ENCODE peak calls at places on chromosomes 5 and 9, in five cellular contexts. A, D, M, J and W are unnamed samples.
A peak's percentile ranks its signal among the peaks of the same experiment; 100 is the strongest.

GRCh38 chr5:93621340-93621872 is 38.4 kb downstream of the NR2F1 start:
- DNase-seq in A (peak; percentile 7), D (no peak), M (peak; percentile 93), J (no peak), W (no peak)

GRCh38 chr9:6759114-6759977 is 1.6 kb downstream of the KDM4C start:
- DNase-seq in A (peak; percentile 48), D (no peak), M (no peak), J (peak; percentile 63), W (peak; percentile 44)

GRCh38 chr5:4862500-4862899 is 277.6 kb upstream of the ADAMTS16 start:
- DNase-seq in A (no peak), D (no peak), M (peak; percentile 38), J (no peak), W (no peak)

GRCh38 chr5:172731286-172732073 is 39.5 kb downstream of the DUSP1 start:
- DNase-seq in A (no peak), D (no peak), M (no peak), J (no peak), W (no peak)

GRCh38 chr5:150070821-150071220 is 15.5 kb downstream of the CSF1R start:
- DNase-seq in A (no peak), D (no peak), M (no peak), J (no peak), W (no peak)

GRCh38 chr5:33701251-33701650 is 190.5 kb downstream of the ADAMTS12 start:
- DNase-seq in A (no peak), D (no peak), M (no peak), J (no peak), W (no peak)

GRCh38 chr9:89664896-89665329 is 60.1 kb downstream of the GADD45G start:
- DNase-seq in A (no peak), D (no peak), M (no peak), J (no peak), W (no peak)

GRCh38 chr5:174563899-174564298 is 160.5 kb upstream of the MSX2 start:
- DNase-seq in A (no peak), D (no peak), M (no peak), J (no peak), W (no peak)

GRCh38 chr9:127583605-127584053 is 28.4 kb upstream of the STXBP1 start:
- DNase-seq in A (no peak), D (no peak), M (no peak), J (no peak), W (no peak)

GRCh38 chr9:75979362-75979761 is 88.9 kb downstream of the PCSK5 start:
- DNase-seq in A (peak; percentile 12), D (no peak), M (no peak), J (no peak), W (no peak)

GRCh38 chr9:114499528-114499927 is 5.7 kb downstream of the WHRN start:
- DNase-seq in A (no peak), D (no peak), M (no peak), J (no peak), W (no peak)

GRCh38 chr9:18474778-18475177 is 825 bp downstream of the ADAMTSL1 start:
- DNase-seq in A (no peak), D (no peak), M (no peak), J (no peak), W (no peak)

GRCh38 chr9:130465383-130466096 is 20.8 kb downstream of the ASS1 start:
- DNase-seq in A (no peak), D (no peak), M (no peak), J (no peak), W (no peak)

GRCh38 chr5:142065273-142065672 is 43.3 kb upstream of the NDFIP1 start:
- DNase-seq in A (no peak), D (no peak), M (no peak), J (no peak), W (no peak)

GRCh38 chr9:134895849-134896833 is 15.5 kb downstream of the FCN2 start:
- DNase-seq in A (peak; percentile 10), D (no peak), M (no peak), J (no peak), W (no peak)

GRCh38 chr9:136620441-136621018 is 42.2 kb upstream of the EGFL7 start:
- DNase-seq in A (no peak), D (no peak), M (no peak), J (no peak), W (no peak)

GRCh38 chr5:8050616-8051015 is 181.7 kb downstream of the MTRR start:
- DNase-seq in A (no peak), D (no peak), M (no peak), J (no peak), W (no peak)

GRCh38 chr5:60483046-60483445 is 216.9 kb downstream of the DEPDC1B start:
- DNase-seq in A (no peak), D (no peak), M (no peak), J (no peak), W (no peak)

GRCh38 chr5:108917596-108917995 is 169.9 kb downstream of the FER start:
- DNase-seq in A (no peak), D (no peak), M (no peak), J (no peak), W (no peak)

GRCh38 chr5:120361941-120362340 is 102.2 kb upstream of the PRR16 start:
- DNase-seq in A (no peak), D (no peak), M (no peak), J (no peak), W (no peak)

GRCh38 chr5:65946198-65946745 is 19.9 kb downstream of the ERBIN start:
- DNase-seq in A (no peak), D (no peak), M (no peak), J (no peak), W (no peak)

GRCh38 chr5:151868451-151868850 is 56.2 kb downstream of the GLRA1 start:
- DNase-seq in A (peak; percentile 41), D (no peak), M (no peak), J (no peak), W (no peak)

GRCh38 chr9:92870289-92870688 is 7.5 kb downstream of the ZNF484 start:
- DNase-seq in A (no peak), D (no peak), M (no peak), J (no peak), W (no peak)

GRCh38 chr9:70389642-70390266 is 24.7 kb downstream of the KLF9 start:
- DNase-seq in A (no peak), D (no peak), M (no peak), J (no peak), W (no peak)

GRCh38 chr5:128081111-128081865 is 2.3 kb upstream of the SLC12A2 start:
- DNase-seq in A (no peak), D (no peak), M (no peak), J (no peak), W (no peak)

GRCh38 chr5:38931731-38932130 is 85.9 kb downstream of the OSMR start:
- DNase-seq in A (no peak), D (no peak), M (no peak), J (no peak), W (no peak)

GRCh38 chr9:89871871-89872331 is 267.1 kb downstream of the GADD45G start:
- DNase-seq in A (no peak), D (no peak), M (no peak), J (no peak), W (peak; percentile 6)

GRCh38 chr5:14057289-14057688 is 85.9 kb upstream of the TRIO start:
- DNase-seq in A (no peak), D (no peak), M (no peak), J (no peak), W (no peak)

GRCh38 chr9:115593587-115594091 is 475.7 kb upstream of the TNC start:
- DNase-seq in A (no peak), D (no peak), M (peak; percentile 36), J (peak; percentile 36), W (no peak)

GRCh38 chr5:151483176-151483575 is 35.8 kb downstream of the SLC36A1 start:
- DNase-seq in A (no peak), D (no peak), M (no peak), J (no peak), W (no peak)

GRCh38 chr5:135208555-135209494 is 174.8 kb upstream of the PITX1 start:
- DNase-seq in A (no peak), D (no peak), M (no peak), J (no peak), W (peak; percentile 8)

GRCh38 chr5:131821221-131821620 is 24.4 kb upstream of the FNIP1 start:
- DNase-seq in A (no peak), D (no peak), M (no peak), J (no peak), W (no peak)

GRCh38 chr5:109692011-109692410 is 2.3 kb downstream of the MAN2A1 start:
- DNase-seq in A (peak; percentile 18), D (no peak), M (no peak), J (no peak), W (no peak)

GRCh38 chr9:21576331-21577189 is 94.4 kb upstream of the IFNE start:
- DNase-seq in A (peak; percentile 74), D (no peak), M (no peak), J (no peak), W (peak; percentile 71)

GRCh38 chr5:98905857-98906688 is 22.7 kb downstream of the CHD1 start:
- DNase-seq in A (no peak), D (no peak), M (peak; percentile 4), J (peak; percentile 19), W (no peak)

GRCh38 chr5:74630387-74631087 is 10.0 kb downstream of the ENC1 start:
- DNase-seq in A (peak; percentile 20), D (no peak), M (no peak), J (no peak), W (peak; percentile 19)

GRCh38 chr9:18346761-18347160 is 127.2 kb upstream of the ADAMTSL1 start:
- DNase-seq in A (no peak), D (no peak), M (no peak), J (no peak), W (no peak)